ENCODE peak calls at places on chromosomes 11 and 22, in four cellular contexts. One of them, this sample, is unnamed.

GRCh38 chr11:64643927-64644326 is 52.9 kb downstream of the SLC22A12 start:
- DNase-seq in SK-N-MC: no peak
- DNase-seq in cardiac muscle cell: no peak
- DNase-seq in left ventricle myocardium inferior: no peak
- DNase-seq in this sample: no peak

GRCh38 chr11:89737116-89737515 is 27.0 kb downstream of the TRIM77 start:
- DNase-seq in SK-N-MC: no peak
- DNase-seq in left ventricle myocardium inferior: no peak
- DNase-seq in cardiac muscle cell: no peak
- DNase-seq in this sample: no peak

GRCh38 chr22:43488031-43488892 is 76.4 kb downstream of the MPPED1 start:
- DNase-seq in left ventricle myocardium inferior: no peak
- DNase-seq in SK-N-MC: no peak
- DNase-seq in cardiac muscle cell: no peak
- DNase-seq in this sample: no peak

GRCh38 chr22:49018601-49019000 is 809.1 kb downstream of the BRD1 start:
- DNase-seq in SK-N-MC: no peak
- DNase-seq in left ventricle myocardium inferior: no peak
- DNase-seq in cardiac muscle cell: no peak
- DNase-seq in this sample: peak

GRCh38 chr11:5242933-5243844 is 6.5 kb downstream of the HBG1 start:
- DNase-seq in SK-N-MC: no peak
- DNase-seq in cardiac muscle cell: no peak
- DNase-seq in left ventricle myocardium inferior: no peak
- DNase-seq in this sample: no peak

GRCh38 chr22:43814264-43814663 is 2.2 kb upstream of the EFCAB6 start:
- DNase-seq in left ventricle myocardium inferior: no peak
- DNase-seq in cardiac muscle cell: no peak
- DNase-seq in SK-N-MC: no peak
- DNase-seq in this sample: no peak

GRCh38 chr11:15765530-15765929 is 590.8 kb downstream of the SOX6 start:
- DNase-seq in left ventricle myocardium inferior: no peak
- DNase-seq in cardiac muscle cell: no peak
- DNase-seq in SK-N-MC: no peak
- DNase-seq in this sample: no peak

GRCh38 chr11:72631806-72632731 is 42.2 kb downstream of the PDE2A start:
- DNase-seq in cardiac muscle cell: peak
- DNase-seq in left ventricle myocardium inferior: peak
- DNase-seq in SK-N-MC: no peak
- DNase-seq in this sample: peak

GRCh38 chr22:40609216-40609615 is 27.3 kb downstream of the MRTFA start:
- DNase-seq in SK-N-MC: no peak
- DNase-seq in cardiac muscle cell: peak
- DNase-seq in left ventricle myocardium inferior: no peak
- DNase-seq in this sample: no peak

GRCh38 chr22:25027052-25027525 is 74.6 kb downstream of the KIAA1671 start:
- DNase-seq in left ventricle myocardium inferior: no peak
- DNase-seq in cardiac muscle cell: no peak
- DNase-seq in SK-N-MC: no peak
- DNase-seq in this sample: no peak

GRCh38 chr11:118084247-118084646 is 2.5 kb downstream of the SMIM35 start:
- DNase-seq in left ventricle myocardium inferior: no peak
- DNase-seq in cardiac muscle cell: peak
- DNase-seq in SK-N-MC: no peak
- DNase-seq in this sample: no peak

GRCh38 chr22:28299760-28300159 is 379.9 kb downstream of the TTC28 start:
- DNase-seq in left ventricle myocardium inferior: peak
- DNase-seq in cardiac muscle cell: peak
- DNase-seq in SK-N-MC: no peak
- DNase-seq in this sample: no peak

GRCh38 chr22:30626413-30626812 is 9.2 kb upstream of the SLC35E4 start:
- DNase-seq in cardiac muscle cell: no peak
- DNase-seq in left ventricle myocardium inferior: no peak
- DNase-seq in SK-N-MC: no peak
- DNase-seq in this sample: no peak

GRCh38 chr11:121613724-121614123 is 161.0 kb upstream of the SORL1-AS1 start:
- DNase-seq in SK-N-MC: no peak
- DNase-seq in cardiac muscle cell: peak
- DNase-seq in left ventricle myocardium inferior: no peak
- DNase-seq in this sample: no peak

GRCh38 chr11:129530154-129530895 is 154.7 kb downstream of the BARX2 start:
- DNase-seq in left ventricle myocardium inferior: no peak
- DNase-seq in SK-N-MC: no peak
- DNase-seq in cardiac muscle cell: no peak
- DNase-seq in this sample: peak

GRCh38 chr11:126515501-126515900 is 160.0 kb downstream of the ST3GAL4 start:
- DNase-seq in left ventricle myocardium inferior: no peak
- DNase-seq in SK-N-MC: no peak
- DNase-seq in cardiac muscle cell: no peak
- DNase-seq in this sample: no peak

GRCh38 chr11:120244476-120244875 is 4.5 kb downstream of the POU2F3 start:
- DNase-seq in left ventricle myocardium inferior: no peak
- DNase-seq in SK-N-MC: no peak
- DNase-seq in cardiac muscle cell: peak
- DNase-seq in this sample: no peak

GRCh38 chr11:24848857-24849256 is 352.0 kb downstream of the LUZP2 start:
- DNase-seq in cardiac muscle cell: no peak
- DNase-seq in SK-N-MC: no peak
- DNase-seq in left ventricle myocardium inferior: no peak
- DNase-seq in this sample: no peak

GRCh38 chr11:118938491-118939411 is 13.0 kb upstream of the BCL9L start:
- DNase-seq in left ventricle myocardium inferior: no peak
- DNase-seq in SK-N-MC: no peak
- DNase-seq in cardiac muscle cell: peak
- DNase-seq in this sample: no peak

GRCh38 chr22:23816552-23816976 is 22.2 kb downstream of the DERL3 start:
- DNase-seq in cardiac muscle cell: no peak
- DNase-seq in left ventricle myocardium inferior: no peak
- DNase-seq in SK-N-MC: no peak
- DNase-seq in this sample: no peak

GRCh38 chr22:45290410-45290936 is 5.7 kb downstream of the UPK3A start:
- DNase-seq in left ventricle myocardium inferior: no peak
- DNase-seq in SK-N-MC: no peak
- DNase-seq in cardiac muscle cell: peak
- DNase-seq in this sample: peak

GRCh38 chr22:29470159-29470855 is 9.7 kb upstream of the NEFH start:
- DNase-seq in left ventricle myocardium inferior: peak
- DNase-seq in SK-N-MC: no peak
- DNase-seq in cardiac muscle cell: peak
- DNase-seq in this sample: peak

GRCh38 chr11:65633390-65634139 is 4.3 kb upstream of the SIPA1 start:
- DNase-seq in left ventricle myocardium inferior: no peak
- DNase-seq in cardiac muscle cell: no peak
- DNase-seq in SK-N-MC: no peak
- DNase-seq in this sample: no peak

GRCh38 chr11:72237112-72237931 is 6.7 kb downstream of the PHOX2A start:
- DNase-seq in left ventricle myocardium inferior: no peak
- DNase-seq in cardiac muscle cell: no peak
- DNase-seq in SK-N-MC: no peak
- DNase-seq in this sample: no peak

GRCh38 chr11:112656772-112657428 is 304.3 kb upstream of the NCAM1 start:
- DNase-seq in left ventricle myocardium inferior: no peak
- DNase-seq in SK-N-MC: no peak
- DNase-seq in cardiac muscle cell: peak
- DNase-seq in this sample: no peak

GRCh38 chr22:16601437-16602223 is 9.0 kb upstream of the CCT8L2 start:
- DNase-seq in cardiac muscle cell: no peak
- DNase-seq in left ventricle myocardium inferior: peak
- DNase-seq in SK-N-MC: no peak
- DNase-seq in this sample: peak

DNA sequence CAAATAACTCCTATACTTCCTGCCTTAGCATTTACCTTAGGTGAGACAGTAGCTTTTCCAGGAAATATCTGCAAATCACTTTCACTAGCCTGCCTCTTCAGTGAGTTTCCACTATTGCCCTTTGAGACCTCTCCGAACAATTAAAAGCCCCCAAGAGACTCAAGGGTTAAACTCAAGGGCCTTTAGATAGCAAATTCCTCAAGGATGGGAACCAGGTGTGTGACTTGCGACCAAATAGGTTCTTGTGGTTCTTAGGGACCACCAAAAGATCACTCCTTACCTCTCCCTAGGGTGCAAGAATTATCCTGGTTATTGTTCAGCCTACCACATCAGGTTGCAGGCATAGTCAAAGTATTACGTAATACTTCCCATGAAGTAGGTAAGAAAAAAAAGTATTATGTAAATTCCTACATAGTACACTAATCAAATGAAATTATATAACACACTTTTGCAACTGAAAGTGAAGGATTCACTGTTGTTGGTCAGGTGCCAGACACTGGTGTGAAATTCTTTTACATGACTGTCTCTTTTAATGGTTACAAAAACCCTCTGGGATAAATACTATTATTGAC is 1.4 kb upstream of the RDX start:
- DNase-seq in SK-N-MC: no peak
- DNase-seq in cardiac muscle cell: peak
- DNase-seq in left ventricle myocardium inferior: no peak
- DNase-seq in this sample: no peak
- H3K27ac ChIP-seq in SK-N-MC: peak
- H3K27ac ChIP-seq in cardiac muscle cell: no peak
- H3K27ac ChIP-seq in left ventricle myocardium inferior: no peak
- H3K27ac ChIP-seq in this sample: no peak

DNA sequence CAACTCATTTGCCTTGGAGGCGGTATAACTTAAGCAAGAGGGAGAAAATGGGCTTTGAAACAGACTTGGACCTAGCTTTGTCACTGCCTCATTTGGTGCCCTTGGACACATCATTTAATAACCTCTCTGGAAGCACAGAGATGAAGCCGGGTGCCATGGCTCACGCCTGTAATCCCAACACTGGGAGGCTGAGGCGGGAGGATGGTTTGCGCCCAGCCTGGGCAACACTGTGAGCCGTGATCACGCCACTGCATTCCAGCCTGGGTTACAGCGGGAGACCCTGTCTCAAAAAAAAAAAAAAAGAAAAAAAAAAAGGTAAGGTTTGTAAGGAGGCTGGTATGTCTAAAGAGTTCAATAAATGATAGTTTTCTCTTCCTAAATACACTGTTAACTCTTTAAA is 806 bp downstream of the COA4 start:
- DNase-seq in left ventricle myocardium inferior: no peak
- DNase-seq in cardiac muscle cell: no peak
- DNase-seq in SK-N-MC: no peak
- DNase-seq in this sample: no peak
- H3K4me3 ChIP-seq in left ventricle myocardium inferior: peak
- H3K4me3 ChIP-seq in cardiac muscle cell: peak
- H3K4me3 ChIP-seq in SK-N-MC: peak
- H3K4me3 ChIP-seq in this sample: peak

DNA sequence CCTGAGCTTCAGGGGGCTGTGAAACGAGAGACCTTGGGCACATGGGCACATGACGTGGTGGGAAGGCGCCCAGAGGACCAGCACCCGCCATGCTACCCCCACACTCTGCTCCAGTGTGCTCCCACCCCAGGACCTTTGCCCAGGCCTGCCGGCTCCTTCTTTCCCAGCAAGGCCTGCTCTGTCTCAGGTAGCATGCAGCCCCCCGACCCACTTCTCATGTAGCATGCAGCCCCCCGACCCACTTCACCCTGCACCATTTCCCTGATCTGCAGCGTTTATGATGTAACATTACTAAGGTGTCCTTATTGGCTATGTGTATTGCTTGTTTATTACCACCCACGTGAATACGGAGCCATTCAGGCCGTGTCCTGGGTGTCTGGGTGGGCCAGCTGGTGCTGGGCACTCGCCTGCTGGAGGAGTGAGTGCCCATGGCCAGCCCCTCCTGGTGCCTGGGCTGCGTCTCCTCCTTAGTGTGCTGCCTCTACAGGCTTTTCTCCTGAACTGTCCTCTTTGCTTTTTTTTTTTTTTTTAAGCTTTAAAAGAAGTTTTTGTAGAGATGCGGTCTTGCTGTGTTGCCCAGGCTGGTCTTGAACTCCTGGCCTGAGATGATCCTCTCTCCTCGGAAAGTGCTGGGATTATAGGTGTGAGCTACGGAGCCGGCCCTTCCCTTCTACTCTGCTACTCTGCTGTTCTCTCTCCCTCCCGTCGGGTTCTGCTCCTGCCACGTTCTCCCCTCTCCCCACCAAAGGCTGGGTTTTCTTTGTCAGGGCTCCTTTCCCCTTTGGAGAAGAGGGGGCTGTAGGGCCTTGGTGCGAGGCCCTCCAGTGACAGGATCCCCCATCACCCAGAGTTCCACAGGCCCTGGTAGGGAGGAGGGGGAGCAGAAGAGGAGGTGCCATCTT is 29.4 kb downstream of the LRP5 start:
- DNase-seq in left ventricle myocardium inferior: no peak
- DNase-seq in SK-N-MC: no peak
- DNase-seq in cardiac muscle cell: no peak
- DNase-seq in this sample: no peak
- H3K27ac ChIP-seq in left ventricle myocardium inferior: peak
- H3K27ac ChIP-seq in SK-N-MC: peak
- H3K27ac ChIP-seq in cardiac muscle cell: peak
- H3K27ac ChIP-seq in this sample: peak

DNA sequence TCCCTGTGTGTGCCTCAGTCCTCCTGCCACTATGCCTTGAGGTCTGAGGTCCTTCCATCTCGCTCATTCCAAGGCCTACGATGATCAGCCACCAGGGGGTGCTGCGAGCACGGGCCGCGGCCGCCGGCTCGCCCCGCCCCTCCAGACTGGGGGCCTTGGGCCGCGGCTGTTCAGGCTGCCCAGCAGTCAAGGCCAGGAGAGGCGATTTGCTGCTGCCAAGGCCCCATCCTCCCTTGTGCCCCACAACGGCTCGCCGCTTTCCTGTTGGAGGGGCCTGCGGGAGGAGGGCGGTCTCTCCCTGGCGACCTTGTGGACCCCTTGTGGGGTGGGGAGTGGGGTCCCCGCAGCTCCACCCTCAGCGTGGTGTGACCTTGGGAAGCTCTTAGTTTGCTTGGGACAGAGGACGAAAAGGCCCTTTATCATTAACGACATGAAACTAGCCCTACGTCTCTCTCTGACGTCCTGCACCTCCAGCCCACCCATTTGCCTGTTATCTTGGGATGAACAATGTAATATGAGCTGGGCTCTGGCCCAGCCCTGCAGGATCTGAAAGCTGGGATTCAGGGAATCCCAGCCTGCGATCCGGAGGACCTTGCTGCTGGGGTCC is 5.4 kb upstream of the GALR3 start:
- DNase-seq in SK-N-MC: no peak
- DNase-seq in cardiac muscle cell: peak
- DNase-seq in left ventricle myocardium inferior: peak
- DNase-seq in this sample: peak
- H3K4me3 ChIP-seq in SK-N-MC: peak
- H3K4me3 ChIP-seq in cardiac muscle cell: peak
- H3K4me3 ChIP-seq in left ventricle myocardium inferior: peak
- H3K4me3 ChIP-seq in this sample: peak